ENCODE peak calls at places on chromosomes 5 and 9, in ten cellular contexts. One of them, this sample, is unnamed.

GRCh38 chr9:96034553-96035122 is 159.1 kb downstream of the ERCC6L2 start:
- DNase-seq in upper lobe of right lung: no peak
- DNase-seq in Panc1: no peak
- DNase-seq in mammary epithelial cell: no peak
- DNase-seq in cardiac muscle cell: no peak
- DNase-seq in heart left ventricle: no peak
- DNase-seq in kidney epithelial cell: no peak
- DNase-seq in fibroblast of lung: no peak
- DNase-seq in AG04450: no peak
- DNase-seq in endothelial cell of umbilical vein: no peak
- DNase-seq in this sample: no peak

GRCh38 chr5:151315998-151316597 is 12.5 kb upstream of the SLC36A3 start:
- DNase-seq in heart left ventricle: peak
- DNase-seq in endothelial cell of umbilical vein: peak
- DNase-seq in upper lobe of right lung: peak
- DNase-seq in fibroblast of lung: peak
- DNase-seq in cardiac muscle cell: peak
- DNase-seq in Panc1: peak
- DNase-seq in mammary epithelial cell: peak
- DNase-seq in AG04450: peak
- DNase-seq in kidney epithelial cell: no peak
- DNase-seq in this sample: peak

GRCh38 chr5:56910123-56910951 is 941 bp downstream of the SETD9 start:
- DNase-seq in heart left ventricle: peak
- DNase-seq in mammary epithelial cell: no peak
- DNase-seq in AG04450: peak
- DNase-seq in Panc1: no peak
- DNase-seq in upper lobe of right lung: peak
- DNase-seq in fibroblast of lung: peak
- DNase-seq in endothelial cell of umbilical vein: no peak
- DNase-seq in cardiac muscle cell: no peak
- DNase-seq in kidney epithelial cell: no peak
- DNase-seq in this sample: no peak

GRCh38 chr9:34536685-34537084 is 13.9 kb upstream of the ENHO start:
- DNase-seq in kidney epithelial cell: no peak
- DNase-seq in heart left ventricle: no peak
- DNase-seq in cardiac muscle cell: no peak
- DNase-seq in endothelial cell of umbilical vein: no peak
- DNase-seq in AG04450: no peak
- DNase-seq in fibroblast of lung: no peak
- DNase-seq in Panc1: no peak
- DNase-seq in mammary epithelial cell: no peak
- DNase-seq in upper lobe of right lung: no peak
- DNase-seq in this sample: no peak

GRCh38 chr9:5562806-5563416 is 52.6 kb downstream of the PDCD1LG2 start:
- DNase-seq in fibroblast of lung: no peak
- DNase-seq in AG04450: no peak
- DNase-seq in mammary epithelial cell: peak
- DNase-seq in endothelial cell of umbilical vein: no peak
- DNase-seq in cardiac muscle cell: no peak
- DNase-seq in kidney epithelial cell: no peak
- DNase-seq in Panc1: no peak
- DNase-seq in heart left ventricle: no peak
- DNase-seq in upper lobe of right lung: no peak
- DNase-seq in this sample: no peak

GRCh38 chr5:168273056-168273980 is 18.1 kb upstream of the WWC1 start:
- DNase-seq in mammary epithelial cell: no peak
- DNase-seq in kidney epithelial cell: no peak
- DNase-seq in fibroblast of lung: no peak
- DNase-seq in endothelial cell of umbilical vein: no peak
- DNase-seq in cardiac muscle cell: no peak
- DNase-seq in upper lobe of right lung: no peak
- DNase-seq in heart left ventricle: no peak
- DNase-seq in AG04450: no peak
- DNase-seq in Panc1: no peak
- DNase-seq in this sample: no peak

GRCh38 chr5:73591698-73592501 is 26.4 kb downstream of the UTP15 start:
- DNase-seq in heart left ventricle: no peak
- DNase-seq in endothelial cell of umbilical vein: peak
- DNase-seq in Panc1: no peak
- DNase-seq in upper lobe of right lung: no peak
- DNase-seq in mammary epithelial cell: peak
- DNase-seq in cardiac muscle cell: peak
- DNase-seq in fibroblast of lung: no peak
- DNase-seq in AG04450: peak
- DNase-seq in kidney epithelial cell: no peak
- DNase-seq in this sample: peak

GRCh38 chr5:132549586-132549985 is 6.3 kb upstream of the IL5 start:
- DNase-seq in cardiac muscle cell: no peak
- DNase-seq in endothelial cell of umbilical vein: no peak
- DNase-seq in kidney epithelial cell: no peak
- DNase-seq in AG04450: no peak
- DNase-seq in heart left ventricle: no peak
- DNase-seq in Panc1: no peak
- DNase-seq in upper lobe of right lung: no peak
- DNase-seq in fibroblast of lung: no peak
- DNase-seq in mammary epithelial cell: no peak
- DNase-seq in this sample: no peak

GRCh38 chr5:95810305-95811125 is 12.0 kb downstream of the GLRX start:
- DNase-seq in kidney epithelial cell: no peak
- DNase-seq in fibroblast of lung: no peak
- DNase-seq in Panc1: no peak
- DNase-seq in mammary epithelial cell: no peak
- DNase-seq in heart left ventricle: no peak
- DNase-seq in endothelial cell of umbilical vein: no peak
- DNase-seq in upper lobe of right lung: no peak
- DNase-seq in AG04450: no peak
- DNase-seq in cardiac muscle cell: no peak
- DNase-seq in this sample: no peak

GRCh38 chr5:8114597-8115266 is 245.8 kb downstream of the MTRR start:
- DNase-seq in cardiac muscle cell: no peak
- DNase-seq in upper lobe of right lung: no peak
- DNase-seq in Panc1: no peak
- DNase-seq in endothelial cell of umbilical vein: no peak
- DNase-seq in mammary epithelial cell: no peak
- DNase-seq in heart left ventricle: no peak
- DNase-seq in kidney epithelial cell: no peak
- DNase-seq in fibroblast of lung: no peak
- DNase-seq in AG04450: no peak
- DNase-seq in this sample: no peak

DNA sequence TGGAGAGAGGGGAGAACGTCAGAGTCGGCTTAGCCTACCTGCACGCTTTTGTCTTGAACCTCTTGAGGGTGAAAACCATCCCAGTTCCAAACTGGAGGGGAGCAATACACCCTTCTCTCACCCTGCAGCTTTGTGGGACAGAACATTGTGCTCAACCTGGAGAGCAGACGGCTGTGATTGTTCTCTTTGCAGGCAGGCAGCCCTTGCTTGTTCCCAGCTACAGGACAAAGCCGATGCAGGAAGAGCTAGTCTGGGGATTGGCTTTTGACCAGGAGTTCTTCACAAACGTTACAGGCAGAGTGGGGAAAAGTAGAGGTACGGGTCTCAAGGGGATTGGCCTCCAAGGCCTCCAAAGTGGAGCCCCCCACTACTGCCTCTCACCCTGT is 33.9 kb upstream of the ARHGAP26 start:
- DNase-seq in upper lobe of right lung: no peak
- DNase-seq in Panc1: no peak
- DNase-seq in mammary epithelial cell: no peak
- DNase-seq in heart left ventricle: no peak
- DNase-seq in endothelial cell of umbilical vein: no peak
- DNase-seq in kidney epithelial cell: no peak
- DNase-seq in fibroblast of lung: no peak
- DNase-seq in AG04450: no peak
- DNase-seq in cardiac muscle cell: no peak
- DNase-seq in this sample: no peak
- TF ChIP-seq CTCF in upper lobe of right lung: no peak
- TF ChIP-seq CTCF in Panc1: no peak
- TF ChIP-seq CTCF in mammary epithelial cell: no peak
- TF ChIP-seq CTCF in heart left ventricle: no peak
- TF ChIP-seq CTCF in endothelial cell of umbilical vein: no peak
- TF ChIP-seq CTCF in kidney epithelial cell: no peak
- TF ChIP-seq CTCF in fibroblast of lung: no peak
- TF ChIP-seq CTCF in AG04450: no peak
- TF ChIP-seq CTCF in cardiac muscle cell: no peak
- TF ChIP-seq CTCF in this sample: no peak

DNA sequence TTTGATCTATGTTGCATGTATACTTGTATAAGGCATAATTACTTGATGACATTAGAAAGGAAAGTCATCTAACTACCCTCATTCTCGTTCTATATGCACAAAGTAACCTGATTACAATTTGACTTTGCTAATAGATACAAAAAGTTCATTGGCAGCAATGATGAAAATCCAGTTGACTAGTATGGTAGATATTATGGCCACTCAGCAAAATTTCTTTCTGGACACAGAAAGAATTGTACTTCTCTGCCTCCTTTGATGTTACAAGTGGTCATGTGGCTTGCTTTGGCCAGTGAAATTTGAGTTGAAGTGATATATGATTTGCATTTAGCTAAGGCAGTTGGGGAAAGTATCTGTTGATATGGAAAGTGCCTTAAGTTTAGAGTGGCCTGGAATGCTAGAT is 723.7 kb upstream of the ARRDC3 start:
- DNase-seq in heart left ventricle: no peak
- DNase-seq in upper lobe of right lung: no peak
- DNase-seq in Panc1: no peak
- DNase-seq in kidney epithelial cell: no peak
- DNase-seq in mammary epithelial cell: no peak
- DNase-seq in endothelial cell of umbilical vein: no peak
- DNase-seq in cardiac muscle cell: no peak
- DNase-seq in AG04450: no peak
- DNase-seq in fibroblast of lung: no peak
- DNase-seq in this sample: no peak
- H3K4me3 ChIP-seq in heart left ventricle: no peak
- H3K4me3 ChIP-seq in upper lobe of right lung: no peak
- H3K4me3 ChIP-seq in Panc1: no peak
- H3K4me3 ChIP-seq in kidney epithelial cell: no peak
- H3K4me3 ChIP-seq in mammary epithelial cell: no peak
- H3K4me3 ChIP-seq in endothelial cell of umbilical vein: no peak
- H3K4me3 ChIP-seq in cardiac muscle cell: no peak
- H3K4me3 ChIP-seq in AG04450: no peak
- H3K4me3 ChIP-seq in fibroblast of lung: no peak
- H3K4me3 ChIP-seq in this sample: no peak

DNA sequence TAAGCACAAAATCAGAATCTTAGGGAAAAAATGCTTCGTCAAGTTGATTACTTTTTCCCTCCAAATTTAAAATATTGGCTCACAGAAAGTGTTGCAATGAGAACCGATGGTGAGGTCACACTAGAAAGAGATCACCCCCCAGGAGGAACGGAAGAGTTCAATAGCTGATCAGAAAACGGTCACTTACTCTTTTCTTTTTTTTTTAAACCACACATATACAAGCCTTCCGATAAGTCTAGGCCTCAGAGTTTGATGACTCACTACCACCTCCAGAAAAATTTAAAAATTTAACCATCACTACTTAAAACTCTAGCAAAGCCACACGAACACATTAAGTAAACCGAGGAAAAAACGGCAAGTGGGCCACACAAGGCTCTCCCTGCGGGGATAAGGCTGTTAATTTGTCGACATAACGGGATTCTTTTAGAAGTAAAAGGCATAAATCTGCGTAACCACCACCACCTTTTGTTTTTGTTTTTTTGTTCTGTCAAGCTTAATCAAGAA is 1.2 kb downstream of the SURF4 start:
- DNase-seq in cardiac muscle cell: peak
- DNase-seq in fibroblast of lung: peak
- DNase-seq in Panc1: no peak
- DNase-seq in endothelial cell of umbilical vein: no peak
- DNase-seq in upper lobe of right lung: no peak
- DNase-seq in heart left ventricle: no peak
- DNase-seq in kidney epithelial cell: no peak
- DNase-seq in mammary epithelial cell: peak
- DNase-seq in AG04450: no peak
- DNase-seq in this sample: peak
- TF ChIP-seq CTCF in cardiac muscle cell: no peak
- TF ChIP-seq CTCF in fibroblast of lung: no peak
- TF ChIP-seq CTCF in Panc1: no peak
- TF ChIP-seq CTCF in endothelial cell of umbilical vein: no peak
- TF ChIP-seq CTCF in upper lobe of right lung: no peak
- TF ChIP-seq CTCF in heart left ventricle: no peak
- TF ChIP-seq CTCF in kidney epithelial cell: no peak
- TF ChIP-seq CTCF in mammary epithelial cell: no peak
- TF ChIP-seq CTCF in AG04450: no peak
- TF ChIP-seq CTCF in this sample: no peak

GRCh38 chr5:149071756-149072155 is 8.9 kb upstream of the SH3TC2 start:
- DNase-seq in endothelial cell of umbilical vein: no peak
- DNase-seq in heart left ventricle: no peak
- DNase-seq in Panc1: no peak
- DNase-seq in kidney epithelial cell: no peak
- DNase-seq in cardiac muscle cell: no peak
- DNase-seq in mammary epithelial cell: peak
- DNase-seq in fibroblast of lung: no peak
- DNase-seq in upper lobe of right lung: no peak
- DNase-seq in AG04450: no peak
- DNase-seq in this sample: no peak

GRCh38 chr5:149069711-149070110 is 6.8 kb upstream of the SH3TC2 start:
- DNase-seq in kidney epithelial cell: no peak
- DNase-seq in mammary epithelial cell: no peak
- DNase-seq in cardiac muscle cell: no peak
- DNase-seq in fibroblast of lung: no peak
- DNase-seq in AG04450: no peak
- DNase-seq in heart left ventricle: peak
- DNase-seq in upper lobe of right lung: no peak
- DNase-seq in Panc1: no peak
- DNase-seq in endothelial cell of umbilical vein: no peak
- DNase-seq in this sample: no peak

GRCh38 chr5:149072791-149073190 is 9.9 kb upstream of the SH3TC2 start:
- DNase-seq in AG04450: no peak
- DNase-seq in upper lobe of right lung: no peak
- DNase-seq in kidney epithelial cell: no peak
- DNase-seq in heart left ventricle: no peak
- DNase-seq in mammary epithelial cell: no peak
- DNase-seq in fibroblast of lung: no peak
- DNase-seq in Panc1: no peak
- DNase-seq in cardiac muscle cell: no peak
- DNase-seq in endothelial cell of umbilical vein: no peak
- DNase-seq in this sample: no peak

GRCh38 chr5:149072376-149072775 is 9.5 kb upstream of the SH3TC2 start:
- DNase-seq in AG04450: no peak
- DNase-seq in cardiac muscle cell: no peak
- DNase-seq in heart left ventricle: no peak
- DNase-seq in fibroblast of lung: no peak
- DNase-seq in Panc1: no peak
- DNase-seq in kidney epithelial cell: no peak
- DNase-seq in mammary epithelial cell: no peak
- DNase-seq in upper lobe of right lung: no peak
- DNase-seq in endothelial cell of umbilical vein: no peak
- DNase-seq in this sample: no peak

DNA sequence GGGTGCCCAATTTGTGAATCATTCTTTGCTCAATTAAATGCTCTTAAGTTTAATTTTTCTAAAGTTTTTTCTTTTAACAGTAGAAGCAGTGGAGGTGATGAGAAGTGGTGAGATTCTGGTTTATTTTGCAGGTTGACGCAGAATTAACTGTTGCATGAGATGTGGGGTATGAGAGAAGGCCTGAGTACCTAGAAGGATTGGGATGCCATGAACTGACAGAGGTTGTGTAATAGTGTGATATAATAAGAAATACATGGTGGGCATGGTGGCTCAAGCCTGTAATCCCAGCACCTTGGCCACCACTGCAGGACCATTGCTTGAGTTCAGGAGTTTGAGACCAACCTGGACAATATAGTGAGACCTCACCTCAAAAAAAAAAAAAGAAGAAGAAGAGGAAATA is 8.4 kb upstream of the SH3TC2 start:
- DNase-seq in Panc1: no peak
- DNase-seq in fibroblast of lung: no peak
- DNase-seq in heart left ventricle: no peak
- DNase-seq in AG04450: no peak
- DNase-seq in kidney epithelial cell: no peak
- DNase-seq in cardiac muscle cell: no peak
- DNase-seq in mammary epithelial cell: no peak
- DNase-seq in upper lobe of right lung: no peak
- DNase-seq in endothelial cell of umbilical vein: no peak
- DNase-seq in this sample: no peak
- H3K4me3 ChIP-seq in Panc1: no peak
- H3K4me3 ChIP-seq in fibroblast of lung: no peak
- H3K4me3 ChIP-seq in heart left ventricle: no peak
- H3K4me3 ChIP-seq in AG04450: no peak
- H3K4me3 ChIP-seq in kidney epithelial cell: no peak
- H3K4me3 ChIP-seq in cardiac muscle cell: no peak
- H3K4me3 ChIP-seq in mammary epithelial cell: no peak
- H3K4me3 ChIP-seq in upper lobe of right lung: no peak
- H3K4me3 ChIP-seq in endothelial cell of umbilical vein: no peak
- H3K4me3 ChIP-seq in this sample: no peak